ENCODE peak calls at places on chromosomes 5 and 9, in five cellular contexts. Q, L, N, I and B are unnamed samples.

GRCh38 chr5:10662083-10662482 is 98.2 kb downstream of the ANKRD33B start:
- DNase-seq in Q (no peak), I (no peak), N (no peak), L (no peak), B (no peak)

GRCh38 chr9:77946969-77947368 is 84.6 kb downstream of the GNAQ start:
- DNase-seq in Q (peak; percentile 49), N (no peak), L (peak; percentile 31), I (no peak), B (no peak)

GRCh38 chr5:171858303-171858702 is 72.7 kb downstream of the SMIM23 start:
- DNase-seq in I (no peak), L (no peak), N (no peak), Q (no peak), B (peak; percentile 14)

GRCh38 chr5:24363789-24364534 is 280.8 kb downstream of the CDH10 start:
- DNase-seq in Q (no peak), L (no peak), I (no peak), N (no peak), B (no peak)

GRCh38 chr5:93107828-93108520 is 473.0 kb downstream of the NR2F1-AS1 start:
- DNase-seq in Q (no peak), N (no peak), I (no peak), L (no peak), B (no peak)

GRCh38 chr5:40437452-40437861 is 242.3 kb upstream of the PTGER4 start:
- DNase-seq in N (peak; percentile 87), Q (peak; percentile 29), I (no peak), L (no peak), B (no peak)

GRCh38 chr9:114203410-114204140 is 48.2 kb downstream of the COL27A1 start:
- DNase-seq in L (no peak), Q (no peak), N (peak; percentile 25), I (no peak), B (no peak)

GRCh38 chr9:130124471-130124870 is 47.7 kb upstream of the NCS1 start:
- DNase-seq in Q (no peak), L (no peak), N (peak; percentile 68), I (no peak), B (no peak)

GRCh38 chr5:145499483-145499882 is 335.7 kb downstream of the PRELID2 start:
- DNase-seq in N (peak; percentile 39), L (no peak), I (no peak), Q (no peak), B (no peak)

GRCh38 chr5:111747336-111747735 is 9.7 kb downstream of the NREP start:
- DNase-seq in Q (no peak), I (no peak), N (peak; percentile 59), L (no peak), B (no peak)

GRCh38 chr9:124812401-124813016 is 35.6 kb downstream of the OLFML2A start:
- DNase-seq in N (peak; percentile 99), I (no peak), L (no peak), Q (peak; percentile 47), B (peak; percentile 65)

GRCh38 chr5:139725073-139725830 is 70.4 kb upstream of the PSD2 start:
- DNase-seq in I (no peak), Q (no peak), N (peak; percentile 85), L (no peak), B (no peak)

GRCh38 chr5:144194148-144194547 is 23.5 kb downstream of the KCTD16 start:
- DNase-seq in N (no peak), L (no peak), Q (no peak), I (no peak), B (no peak)

GRCh38 chr9:109476781-109477268 is 21.3 kb downstream of the PTPN3 start:
- DNase-seq in N (no peak), Q (peak; percentile 35), L (no peak), I (no peak), B (no peak)

GRCh38 chr5:123929055-123929474 is 417.1 kb downstream of the CSNK1G3 start:
- DNase-seq in Q (no peak), N (no peak), I (no peak), L (no peak), B (no peak)

GRCh38 chr9:81737871-81738507 is 48.6 kb upstream of the TLE1 start:
- DNase-seq in N (peak; percentile 91), I (no peak), L (peak; percentile 44), Q (peak; percentile 44), B (no peak)

GRCh38 chr5:91797581-91797980 is 414.5 kb upstream of the ARRDC3 start:
- DNase-seq in I (no peak), L (no peak), Q (no peak), N (no peak), B (no peak)

GRCh38 chr5:23675456-23675855 is 168.0 kb downstream of the PRDM9 start:
- DNase-seq in N (no peak), Q (no peak), I (no peak), L (no peak), B (no peak)

GRCh38 chr9:118961857-118962256 is 407.4 kb downstream of the BRINP1 start:
- DNase-seq in Q (no peak), N (peak; percentile 8), L (no peak), I (no peak), B (no peak)

GRCh38 chr9:80649001-80649420 is 1040.3 kb downstream of the TLE1 start:
- DNase-seq in L (no peak), N (peak; percentile 91), I (no peak), Q (peak; percentile 12), B (no peak)

GRCh38 chr9:113950195-113951031 is 74.3 kb downstream of the ZNF618 start:
- DNase-seq in L (no peak), I (no peak), Q (no peak), N (no peak), B (no peak)

GRCh38 chr9:135968083-135968476 is 6.9 kb upstream of the UBAC1 start:
- DNase-seq in Q (no peak), L (no peak), N (no peak), I (no peak), B (no peak)

GRCh38 chr5:64273276-64273675 is 107.6 kb downstream of the RNF180 start:
- DNase-seq in L (no peak), I (no peak), Q (no peak), N (peak; percentile 0), B (no peak)

GRCh38 chr9:23492126-23493002 is 333.7 kb downstream of the ELAVL2 start:
- DNase-seq in N (peak; percentile 0), Q (no peak), I (no peak), L (no peak), B (peak; percentile 32)

GRCh38 chr5:39891376-39891775 is 466.6 kb upstream of the DAB2 start:
- DNase-seq in N (no peak), Q (no peak), I (no peak), L (no peak), B (no peak)

GRCh38 chr9:129886226-129887174 is 51.2 kb downstream of the USP20 start:
- DNase-seq in Q (peak; percentile 52), I (peak; percentile 63), N (no peak), L (no peak), B (no peak)

GRCh38 chr5:166165600-166165999 is 2125.8 kb upstream of the WWC1 start:
- DNase-seq in Q (no peak), I (no peak), N (no peak), L (no peak), B (peak; percentile 19)

GRCh38 chr9:35070823-35071813 is 1.3 kb downstream of the VCP start:
- DNase-seq in I (no peak), L (no peak), N (peak; percentile 46), Q (no peak), B (no peak)

DNA sequence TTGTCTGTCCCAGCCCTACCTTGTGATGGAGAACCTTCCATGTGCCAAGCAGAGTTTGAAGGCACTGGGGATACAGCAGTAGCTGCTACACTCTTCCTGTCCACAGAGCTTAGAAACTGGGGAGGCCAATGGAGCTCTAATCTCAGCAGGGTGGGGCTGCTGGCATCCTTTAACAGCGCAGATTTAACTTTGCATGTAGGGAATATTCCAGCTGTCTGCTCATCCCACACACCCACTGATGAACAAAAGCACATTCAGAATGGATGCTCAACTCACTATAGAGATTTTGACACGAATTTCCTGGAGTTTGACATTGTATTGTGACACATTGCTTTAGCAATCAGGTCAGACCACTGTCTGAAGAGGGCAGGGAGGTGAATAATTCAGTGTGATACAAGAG is 49.0 kb downstream of the TMEM215 start:
- DNase-seq in N (no peak), Q (no peak), I (no peak), L (no peak), B (no peak)
- H3K4me3 ChIP-seq in N (no peak overlapping the region), Q (no peak overlapping the region), I (no peak overlapping the region), L (no peak overlapping the region), B (no peak overlapping the region)

GRCh38 chr9:120936011-120936763 is 9.6 kb upstream of the TRAF1 start:
- DNase-seq in I (peak; percentile 86), Q (peak; percentile 96), L (peak; percentile 91), N (peak; percentile 95), B (peak; percentile 90)
- H3K4me3 ChIP-seq in I (peak overlapping the region; percentile 10), Q (no peak overlapping the region), L (no peak overlapping the region), N (peak overlapping the region; percentile 20), B (no peak overlapping the region)

GRCh38 chr5:115963566-115963965 is 1.3 kb downstream of the LVRN start:
- DNase-seq in N (no peak), I (no peak), L (no peak), Q (no peak), B (no peak)

GRCh38 chr5:115962239-115962564 is at the start of gene LVRN:
- DNase-seq in N (no peak), Q (no peak), I (no peak), L (no peak), B (no peak)

GRCh38 chr5:115961413-115962238 is 649 bp upstream of the LVRN start:
- DNase-seq in I (no peak), Q (no peak), N (no peak), L (no peak), B (no peak)

GRCh38 chr5:115956957-115957356 is 5.3 kb upstream of the LVRN start:
- DNase-seq in I (no peak), L (no peak), N (no peak), Q (no peak), B (no peak)

DNA sequence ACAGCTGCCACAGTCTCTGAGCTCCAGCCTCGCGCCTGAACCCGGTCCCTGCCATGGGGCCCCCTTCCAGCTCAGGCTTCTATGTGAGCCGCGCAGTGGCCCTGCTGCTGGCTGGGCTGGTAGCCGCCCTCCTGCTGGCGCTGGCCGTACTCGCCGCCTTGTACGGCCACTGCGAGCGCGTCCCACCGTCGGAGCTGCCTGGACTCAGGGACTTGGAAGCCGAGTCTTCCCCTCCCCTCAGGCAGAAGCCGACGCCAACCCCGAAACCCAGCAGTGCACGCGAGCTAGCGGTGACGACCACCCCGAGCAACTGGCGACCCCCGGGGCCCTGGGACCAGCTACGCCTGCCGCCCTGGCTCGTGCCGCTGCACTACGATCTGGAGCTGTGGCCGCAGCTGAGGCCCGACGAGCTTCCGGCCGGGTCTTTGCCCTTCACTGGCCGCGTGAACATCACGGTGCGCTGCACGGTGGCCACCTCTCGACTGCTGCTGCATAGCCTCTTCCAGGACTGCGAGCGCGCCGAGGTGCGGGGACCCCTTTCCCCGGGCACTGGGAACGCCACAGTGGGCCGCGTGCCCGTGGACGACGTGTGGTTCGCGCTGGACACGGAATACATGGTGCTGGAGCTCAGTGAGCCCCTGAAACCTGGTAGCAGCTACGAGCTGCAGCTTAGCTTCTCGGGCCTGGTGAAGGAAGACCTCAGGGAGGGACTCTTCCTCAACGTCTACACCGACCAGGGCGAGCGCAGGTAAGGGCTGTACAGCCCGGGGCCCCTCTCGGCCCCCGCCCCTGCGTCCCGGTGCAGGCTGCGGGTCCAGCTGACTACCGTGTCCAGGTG is 509 bp downstream of the LVRN start:
- DNase-seq in L (no peak), N (no peak), Q (peak; percentile 7), I (no peak), B (no peak)
- H3K4me3 ChIP-seq in L (peak overlapping the region; percentile 10), N (peak overlapping the region; percentile 18), Q (peak overlapping the region; percentile 4), I (no peak overlapping the region), B (no peak overlapping the region)

DNA sequence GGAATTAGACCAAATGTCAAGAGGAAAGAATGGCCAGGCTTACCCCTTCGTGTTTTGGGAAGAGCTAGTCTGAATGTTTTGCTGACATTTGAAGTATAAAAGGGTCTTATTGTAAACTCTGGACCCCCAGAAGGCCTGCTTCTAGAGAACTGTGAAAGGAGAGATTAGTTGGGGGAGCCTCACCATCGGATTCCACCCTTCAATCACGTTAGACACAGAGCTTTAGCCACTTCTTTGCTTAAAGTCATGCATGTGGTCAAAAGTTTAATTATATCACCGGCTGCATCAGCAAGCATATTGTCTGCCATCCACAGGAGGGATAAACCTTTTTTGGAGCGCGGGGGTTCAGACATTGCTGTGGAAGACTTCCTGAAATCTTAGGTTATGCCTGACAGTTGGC is 93.2 kb downstream of the EFNA5 start:
- DNase-seq in I (no peak), Q (no peak), L (no peak), N (no peak), B (no peak)
- H3K4me3 ChIP-seq in I (no peak overlapping the region), Q (no peak overlapping the region), L (no peak overlapping the region), N (no peak overlapping the region), B (no peak overlapping the region)